ENCODE peak calls at places on chromosomes 2 and 18, in eight cellular contexts. T, P, W, K, F, N, G and U are unnamed samples.

GRCh38 chr2:126658910-126659613 is 3.1 kb downstream of the GYPC start:
- DNase-seq in T (peak; percentile 62), P (no peak), W (peak; percentile 35), K (peak; percentile 78), F (no peak), N (peak; percentile 34), G (peak; percentile 84), U (peak; percentile 87)

GRCh38 chr2:196431957-196432356 is 207.6 kb upstream of the CCDC150 start:
- DNase-seq in T (no peak), P (peak; percentile 19), W (no peak), K (no peak), F (peak; percentile 19), N (no peak), G (no peak), U (no peak)

GRCh38 chr2:234974501-234975385 is 22.9 kb downstream of the SH3BP4 start:
- DNase-seq in T (no peak), P (no peak), W (peak; percentile 79), K (no peak), F (no peak), N (no peak), G (no peak), U (no peak)

GRCh38 chr2:205409403-205409802 is 272.9 kb upstream of the NRP2 start:
- DNase-seq in T (no peak), P (no peak), W (no peak), K (no peak), F (peak; percentile 17), N (no peak), G (no peak), U (no peak)

GRCh38 chr2:72962911-72963310 is 45.6 kb downstream of the EMX1 start:
- DNase-seq in T (no peak), P (no peak), W (no peak), K (no peak), F (no peak), N (no peak), G (no peak), U (no peak)

GRCh38 chr2:209298601-209299000 is 125.2 kb upstream of the MAP2 start:
- DNase-seq in T (no peak), P (no peak), W (no peak), K (no peak), F (no peak), N (no peak), G (no peak), U (no peak)

GRCh38 chr2:10576456-10576855 is 113.3 kb downstream of the NOL10 start:
- DNase-seq in T (no peak), P (no peak), W (no peak), K (no peak), F (no peak), N (no peak), G (no peak), U (no peak)

GRCh38 chr2:240235811-240236210 is 95.4 kb upstream of the OTOS start:
- DNase-seq in T (no peak), P (no peak), W (no peak), K (no peak), F (no peak), N (no peak), G (no peak), U (no peak)

GRCh38 chr2:212919238-212919637 is 232.2 kb downstream of the IKZF2 start:
- DNase-seq in T (no peak), P (peak; percentile 55), W (no peak), K (no peak), F (peak; percentile 79), N (no peak), G (no peak), U (no peak)

GRCh38 chr2:121220995-121221394 is 64.0 kb downstream of the TFCP2L1 start:
- DNase-seq in T (no peak), P (peak; percentile 26), W (no peak), K (no peak), F (peak; percentile 79), N (no peak), G (no peak), U (no peak)

GRCh38 chr2:39181297-39181696 is 60.4 kb upstream of the SOS1 start:
- DNase-seq in T (no peak), P (no peak), W (no peak), K (no peak), F (no peak), N (no peak), G (no peak), U (no peak)

GRCh38 chr18:13165636-13166423 is 52.7 kb upstream of the LDLRAD4 start:
- DNase-seq in T (no peak), P (no peak), W (no peak), K (no peak), F (no peak), N (no peak), G (no peak), U (no peak)

GRCh38 chr2:205712508-205712907 is 30.2 kb downstream of the NRP2 start:
- DNase-seq in T (no peak), P (no peak), W (no peak), K (no peak), F (peak; percentile 58), N (no peak), G (no peak), U (peak; percentile 13)

GRCh38 chr2:237064203-237065061 is 21.3 kb upstream of the COPS8 start:
- DNase-seq in T (no peak), P (no peak), W (no peak), K (no peak), F (no peak), N (no peak), G (no peak), U (no peak)

GRCh38 chr2:237072067-237072931 is 13.4 kb upstream of the COPS8 start:
- DNase-seq in T (peak; percentile 61), P (peak; percentile 81), W (peak; percentile 74), K (peak; percentile 75), F (peak; percentile 68), N (no peak), G (peak; percentile 60), U (peak; percentile 82)

GRCh38 chr2:237073552-237073951 is 12.1 kb upstream of the COPS8 start:
- DNase-seq in T (no peak), P (peak; percentile 29), W (no peak), K (no peak), F (peak; percentile 78), N (no peak), G (no peak), U (no peak)

GRCh38 chr2:237065062-237065360 is 20.7 kb upstream of the COPS8 start:
- DNase-seq in T (no peak), P (no peak), W (no peak), K (no peak), F (no peak), N (no peak), G (no peak), U (no peak)

GRCh38 chr2:237067985-237068576 is 17.6 kb upstream of the COPS8 start:
- DNase-seq in T (no peak), P (no peak), W (no peak), K (no peak), F (no peak), N (no peak), G (no peak), U (no peak)
- TF ChIP-seq CTCF in T (no peak), P (no peak), W (no peak), K (no peak), F (no peak), N (no peak), G (no peak), U (no peak)

DNA sequence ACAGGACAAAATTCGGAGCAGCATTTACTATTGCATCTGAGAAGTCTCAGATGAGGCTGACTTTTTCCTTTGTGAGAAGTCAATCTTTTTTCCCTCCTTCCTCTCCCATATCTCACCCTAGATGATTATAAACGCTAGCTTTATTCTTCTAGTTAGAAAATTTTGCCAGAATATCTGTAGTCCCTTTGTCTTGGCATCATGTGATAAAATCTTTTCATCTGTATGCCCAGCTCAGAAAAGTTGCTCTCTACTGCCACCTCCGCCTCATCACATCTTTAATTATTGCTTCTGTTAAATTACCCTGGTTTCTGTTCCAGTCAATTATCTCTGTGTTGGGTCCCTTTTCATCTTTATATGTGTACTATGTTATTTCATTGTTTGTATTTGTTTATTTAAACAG is 210.8 kb upstream of the SLC35G4 start:
- DNase-seq in T (no peak), P (no peak), W (no peak), K (no peak), F (no peak), N (no peak), G (no peak), U (no peak)
- TF ChIP-seq CTCF in T (no peak), P (peak; percentile 12), W (no peak), K (no peak), F (no peak), N (no peak), G (no peak), U (no peak)

GRCh38 chr2:70499253-70499652 is 54.4 kb downstream of the TGFA start:
- DNase-seq in T (no peak), P (no peak), W (no peak), K (no peak), F (no peak), N (no peak), G (no peak), U (no peak)

GRCh38 chr2:70501215-70501614 is 52.4 kb downstream of the TGFA start:
- DNase-seq in T (no peak), P (no peak), W (no peak), K (no peak), F (no peak), N (no peak), G (no peak), U (no peak)

GRCh38 chr2:70496819-70497218 is 56.8 kb downstream of the TGFA start:
- DNase-seq in T (no peak), P (no peak), W (no peak), K (no peak), F (peak; percentile 78), N (no peak), G (no peak), U (no peak)

GRCh38 chr2:70498528-70498927 is 55.1 kb downstream of the TGFA start:
- DNase-seq in T (no peak), P (no peak), W (no peak), K (no peak), F (no peak), N (no peak), G (no peak), U (no peak)

DNA sequence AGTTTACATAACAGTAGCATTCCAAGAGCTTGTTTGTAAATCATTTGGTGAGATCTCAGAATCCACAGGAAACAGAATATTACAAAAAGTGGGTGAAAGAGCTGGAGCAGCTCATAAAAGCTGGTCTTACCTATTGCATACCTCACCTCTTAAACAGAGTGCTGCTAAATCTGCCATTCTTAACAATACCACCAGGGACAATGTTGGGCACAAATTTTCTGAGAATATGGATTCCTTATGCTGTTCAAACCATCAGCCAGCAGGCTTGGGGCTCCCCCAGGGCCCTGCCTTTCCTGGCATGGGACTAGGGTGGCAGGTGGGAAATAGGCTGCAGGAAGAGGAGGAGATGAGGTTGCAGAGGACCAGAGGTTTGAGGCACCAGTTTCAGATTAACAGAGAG is 55.6 kb downstream of the TGFA start:
- DNase-seq in T (no peak), P (peak; percentile 37), W (no peak), K (no peak), F (peak; percentile 47), N (no peak), G (no peak), U (no peak)
- TF ChIP-seq CTCF in T (no peak), P (peak; percentile 38), W (peak; percentile 12), K (no peak), F (peak; percentile 54), N (no peak), G (no peak), U (peak; percentile 13)

DNA sequence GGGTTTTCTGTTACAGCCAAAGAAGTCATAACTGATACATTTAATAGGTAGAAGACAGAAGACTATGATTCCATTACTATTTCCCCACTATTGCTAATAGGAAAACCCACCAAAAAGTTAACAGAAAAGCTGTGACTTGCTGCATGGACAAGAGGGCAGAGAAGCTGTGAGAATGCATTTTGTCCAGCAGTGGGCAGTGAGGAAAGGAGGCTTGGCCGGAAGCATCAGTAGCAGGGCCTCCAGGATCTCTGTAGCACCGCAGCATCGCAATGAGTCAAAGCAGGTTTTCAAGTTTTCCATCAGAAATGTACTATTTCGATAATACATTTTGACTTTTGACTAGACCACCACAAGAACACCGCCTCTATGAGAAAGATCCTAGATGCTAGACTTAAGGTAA is 24.9 kb downstream of the MYO5B start:
- DNase-seq in T (no peak), P (no peak), W (no peak), K (no peak), F (no peak), N (no peak), G (no peak), U (no peak)
- TF ChIP-seq CTCF in T (no peak), P (no peak), W (no peak), K (no peak), F (no peak), N (no peak), G (no peak), U (no peak)